ENCODE peak calls at places on chromosomes 11 and 22, in six cellular contexts. H is activated naive CD4-positive, alpha-beta T cell treated with anti-CD3 and anti-CD28 coated beads, Interleukin-2, amount 10 ng/mL, durations not matched to agents 7 days and 5 days; E is lung; Q is ureter; K is NCI-H345; B is hypothalamus. P is an unnamed sample.

GRCh38 chr11:130122141-130122575 is 37.4 kb upstream of the ST14 start:
- DNase-seq in E (no peak), Q (no peak), K (no peak), H (peak; percentile 47), B (no peak), P (no peak)

GRCh38 chr11:32312206-32312817 is 123.0 kb downstream of the WT1 start:
- DNase-seq in B (no peak), E (no peak), K (no peak), Q (no peak), H (no peak), P (no peak)

GRCh38 chr11:1011320-1011698 is 25.2 kb downstream of the MUC6 start:
- DNase-seq in E (no peak), B (no peak), K (no peak), H (no peak), Q (no peak), P (no peak)

GRCh38 chr22:28799834-28800307 is 498 bp downstream of the XBP1 start:
- DNase-seq in B (no peak), H (no peak), K (no peak), E (peak; percentile 61), Q (peak; percentile 68), P (peak; percentile 85)

GRCh38 chr11:85694385-85694980 is 8.5 kb upstream of the CCDC89 start:
- DNase-seq in E (no peak), K (peak; percentile 23), H (peak; percentile 27), Q (no peak), B (no peak), P (no peak)

GRCh38 chr11:88293931-88294330 is 43.6 kb downstream of the CTSC start:
- DNase-seq in K (no peak), Q (no peak), H (no peak), B (no peak), E (no peak), P (no peak)

GRCh38 chr11:23569547-23569946 is 709.3 kb upstream of the CCDC179 start:
- DNase-seq in Q (no peak), E (no peak), H (no peak), B (no peak), K (no peak), P (no peak)

GRCh38 chr11:61489833-61490585 is 18.5 kb upstream of the LRRC10B start:
- DNase-seq in H (no peak), Q (no peak), E (no peak), K (no peak), B (no peak), P (peak; percentile 72)

GRCh38 chr11:69703711-69704507 is at the start of gene FGF19:
- DNase-seq in K (no peak), B (no peak), E (no peak), Q (no peak), H (no peak), P (no peak)

GRCh38 chr11:67317365-67318238 is 14.3 kb downstream of the SSH3 start:
- DNase-seq in Q (peak; percentile 98), B (peak; percentile 98), H (peak; percentile 98), E (peak; percentile 97), K (peak; percentile 96), P (peak; percentile 97)

GRCh38 chr22:40491990-40492631 is 121.7 kb downstream of the SGSM3 start:
- DNase-seq in H (no peak), Q (no peak), K (no peak), B (no peak), E (no peak), P (no peak)

GRCh38 chr11:44507896-44508440 is 57.5 kb upstream of the CD82 start:
- DNase-seq in E (no peak), B (no peak), Q (no peak), K (no peak), H (no peak), P (no peak)

GRCh38 chr22:11627436-11627797 is 3900.6 kb upstream of the OR11H1 start:
- DNase-seq in Q (peak; percentile 40), H (no peak), K (no peak), B (no peak), E (no peak), P (no peak)

GRCh38 chr22:19598054-19598855 is 74.0 kb upstream of the CLDN5 start:
- DNase-seq in B (no peak), K (no peak), E (no peak), H (peak; percentile 69), Q (no peak), P (no peak)

GRCh38 chr11:43923327-43924111 is 18.9 kb upstream of the C11orf96 start:
- DNase-seq in Q (no peak), E (no peak), K (no peak), B (peak; percentile 32), H (no peak), P (peak; percentile 65)

GRCh38 chr22:42611076-42611475 is 3.6 kb downstream of the POLDIP3 start:
- DNase-seq in E (no peak), B (no peak), H (no peak), Q (no peak), K (no peak), P (no peak)

GRCh38 chr11:1928891-1929541 is 9.5 kb downstream of the TNNT3 start:
- DNase-seq in K (no peak), E (no peak), B (no peak), Q (no peak), H (no peak), P (peak; percentile 33)

GRCh38 chr22:46791201-46791731 is 28.8 kb downstream of the TBC1D22A start:
- DNase-seq in E (no peak), Q (no peak), K (no peak), H (peak; percentile 87), B (no peak), P (no peak)

GRCh38 chr11:120566176-120566575 is 54.6 kb downstream of the GRIK4 start:
- DNase-seq in K (no peak), H (no peak), Q (no peak), E (no peak), B (no peak), P (no peak)

GRCh38 chr11:94793002-94793401 is 24.8 kb downstream of the AMOTL1 start:
- DNase-seq in B (no peak), H (no peak), E (no peak), Q (no peak), K (no peak), P (no peak)

GRCh38 chr11:71253794-71254193 is 1.4 kb upstream of the SHANK2 start:
- DNase-seq in K (no peak), H (no peak), B (no peak), Q (no peak), E (no peak), P (no peak)

GRCh38 chr22:39247379-39247778 is 2.6 kb upstream of the PDGFB start:
- DNase-seq in Q (no peak), K (no peak), E (no peak), H (no peak), B (no peak), P (no peak)

GRCh38 chr11:72736452-72737069 is 15.6 kb downstream of the ARAP1 start:
- DNase-seq in B (no peak), K (no peak), E (peak; percentile 76), H (peak; percentile 80), Q (no peak), P (peak; percentile 76)

GRCh38 chr11:123674297-123674696 is 19.9 kb upstream of the SCN3B start:
- DNase-seq in K (no peak), E (no peak), Q (no peak), H (no peak), B (no peak), P (no peak)

GRCh38 chr11:67646535-67647336 is 3.8 kb downstream of the ACY3 start:
- DNase-seq in K (no peak), E (no peak), Q (peak; percentile 39), H (peak; percentile 68), B (no peak), P (no peak)

GRCh38 chr11:47408598-47409439 is 429 bp downstream of the SLC39A13 start:
- DNase-seq in K (no peak), H (no peak), E (no peak), Q (peak; percentile 68), B (no peak), P (peak; percentile 61)

GRCh38 chr22:23069502-23070357 is 589 bp upstream of the GNAZ start:
- DNase-seq in Q (peak; percentile 92), E (peak; percentile 90), H (peak; percentile 89), B (peak; percentile 68), K (peak; percentile 90), P (peak; percentile 96)

GRCh38 chr22:46399625-46400024 is 64.1 kb downstream of the TRMU start:
- DNase-seq in H (no peak), Q (no peak), E (no peak), K (no peak), B (no peak), P (no peak)

GRCh38 chr22:46830001-46830715 is 67.7 kb downstream of the TBC1D22A start:
- DNase-seq in K (no peak), B (peak; percentile 25), E (no peak), H (no peak), Q (no peak), P (peak; percentile 75)

GRCh38 chr11:9568854-9569587 is 4.4 kb upstream of the WEE1 start:
- DNase-seq in H (no peak), E (peak; percentile 64), K (peak; percentile 76), B (no peak), Q (peak; percentile 74), P (peak; percentile 69)

GRCh38 chr22:29670615-29671014 is 49.2 kb upstream of the CABP7 start:
- DNase-seq in B (no peak), Q (no peak), K (no peak), H (no peak), E (no peak), P (no peak)

GRCh38 chr22:35912668-35913067 is 116.0 kb downstream of the RBFOX2 start:
- DNase-seq in B (no peak), Q (no peak), E (no peak), K (no peak), H (no peak), P (no peak)

GRCh38 chr11:120786206-120786735 is 237.6 kb upstream of the TBCEL start:
- DNase-seq in H (no peak), K (no peak), E (no peak), B (no peak), Q (peak; percentile 24), P (no peak)

GRCh38 chr11:62069961-62070919 is 53.6 kb upstream of the INCENP start:
- DNase-seq in B (no peak), H (no peak), K (no peak), Q (no peak), E (no peak), P (no peak)

P was measured in Right ventricle myocardium superior.